ENCODE peak calls at places on chromosomes 1 and 21, in four cellular contexts. J, Z, O and Q are unnamed samples.

GRCh38 chr1:228206582-228207351 is 1.1 kb upstream of the OBSCN start:
- DNase-seq in J (no peak), Z (no peak), O (no peak), Q (no peak)

GRCh38 chr1:213745451-213745850 is 242.3 kb upstream of the PROX1 start:
- DNase-seq in J (no peak), Z (no peak), O (no peak), Q (no peak)

GRCh38 chr1:247324913-247325312 is 6.8 kb downstream of the ZNF496 start:
- DNase-seq in J (no peak), Z (no peak), O (no peak), Q (no peak)

GRCh38 chr1:44924835-44925464 is 61.4 kb downstream of the EIF2B3 start:
- DNase-seq in J (no peak), Z (peak; percentile 1), O (no peak), Q (peak; percentile 15)

GRCh38 chr21:14078746-14079375 is 131.9 kb downstream of the LIPI start:
- DNase-seq in J (no peak), Z (no peak), O (no peak), Q (no peak)

GRCh38 chr1:32142446-32143301 is 34.8 kb downstream of the KPNA6 start:
- DNase-seq in J (no peak), Z (no peak), O (peak; percentile 27), Q (no peak)

GRCh38 chr1:154943649-154944421 is 7.3 kb upstream of the PMVK start:
- DNase-seq in J (no peak), Z (peak; percentile 58), O (no peak), Q (peak; percentile 43)

GRCh38 chr1:241950390-241950789 is 7.2 kb upstream of the BECN2 start:
- DNase-seq in J (no peak), Z (no peak), O (no peak), Q (no peak)

GRCh38 chr1:150192012-150192411 is 42.3 kb downstream of the PLEKHO1 start:
- DNase-seq in J (no peak), Z (no peak), O (no peak), Q (no peak)

GRCh38 chr21:38839683-38840286 is 34.1 kb downstream of the ETS2 start:
- DNase-seq in J (no peak), Z (no peak), O (no peak), Q (no peak)

GRCh38 chr1:31182352-31182751 is 57.3 kb downstream of the NKAIN1 start:
- DNase-seq in J (no peak), Z (peak; percentile 84), O (peak; percentile 67), Q (peak; percentile 61)

GRCh38 chr21:35249636-35250035 is 200.5 kb upstream of the RUNX1 start:
- DNase-seq in J (no peak), Z (peak; percentile 42), O (no peak), Q (no peak)

GRCh38 chr1:64948216-64948615 is 18.1 kb downstream of the JAK1 start:
- DNase-seq in J (no peak), Z (no peak), O (no peak), Q (no peak)

GRCh38 chr1:89524369-89525168 is at the start of gene LRRC8B:
- DNase-seq in J (peak; percentile 89), Z (peak; percentile 93), O (peak; percentile 92), Q (peak; percentile 90)

GRCh38 chr1:5906966-5907365 is 85.3 kb downstream of the NPHP4 start:
- DNase-seq in J (no peak), Z (no peak), O (no peak), Q (no peak)

GRCh38 chr1:42923367-42924248 is 35.1 kb downstream of the SLC2A1 start:
- DNase-seq in J (no peak), Z (no peak), O (no peak), Q (no peak)

GRCh38 chr1:10815863-10816195 is 19.4 kb upstream of the CASZ1 start:
- DNase-seq in J (no peak), Z (no peak), O (peak; percentile 25), Q (no peak)

GRCh38 chr1:222654849-222655248 is 37.0 kb downstream of the MIA3 start:
- DNase-seq in J (peak; percentile 72), Z (no peak), O (peak; percentile 45), Q (peak; percentile 85)

GRCh38 chr1:233617025-233617424 is 3.1 kb downstream of the KCNK1 start:
- DNase-seq in J (no peak), Z (no peak), O (no peak), Q (no peak)

GRCh38 chr1:147630447-147630846 is 39.9 kb downstream of the ACP6 start:
- DNase-seq in J (no peak), Z (no peak), O (no peak), Q (no peak)

GRCh38 chr1:56456426-56457101 is 122.8 kb downstream of the PLPP3 start:
- DNase-seq in J (no peak), Z (peak; percentile 29), O (peak; percentile 42), Q (no peak)

GRCh38 chr1:160062134-160062533 is 7.8 kb downstream of the KCNJ10 start:
- DNase-seq in J (no peak), Z (no peak), O (no peak), Q (no peak)